ENCODE peak calls at places on chromosome 15, in four cellular contexts. A is A549, W is H1, J is K562. U is an unnamed sample.

GRCh38 chr15:29569533-29570092 is 252.7 kb downstream of the TJP1 start:
- DNase-seq in J (no peak), W (no peak), A (no peak), U (no peak)

GRCh38 chr15:42508263-42508690 is 12.8 kb downstream of the SNAP23 start:
- DNase-seq in A (no peak), J (no peak), W (no peak), U (no peak)

GRCh38 chr15:60362318-60363023 is 35.3 kb downstream of the ANXA2 start:
- DNase-seq in A (peak), J (no peak), W (no peak), U (no peak)

GRCh38 chr15:56040081-56041035 is 46.9 kb upstream of the NEDD4 start:
- DNase-seq in J (no peak), W (peak), A (peak), U (no peak)

GRCh38 chr15:33912326-33912725 is 56.0 kb upstream of the CHRM5 start:
- DNase-seq in J (no peak), A (no peak), W (no peak), U (no peak)

GRCh38 chr15:90201944-90202375 is 830 bp downstream of the SEMA4B start:
- DNase-seq in W (no peak), A (no peak), J (peak), U (no peak)

GRCh38 chr15:37115538-37115937 is 15.2 kb upstream of the MEIS2 start:
- DNase-seq in J (no peak), A (no peak), W (no peak), U (no peak)

GRCh38 chr15:73799466-73799865 is 46.3 kb upstream of the INSYN1 start:
- DNase-seq in A (peak), W (no peak), J (no peak), U (no peak)

GRCh38 chr15:41047474-41047873 is 68.6 kb downstream of the INO80 start:
- DNase-seq in W (no peak), A (no peak), J (no peak), U (no peak)

GRCh38 chr15:49383266-49383665 is 39.8 kb upstream of the FGF7 start:
- DNase-seq in A (peak), J (no peak), W (no peak), U (no peak)

GRCh38 chr15:90557651-90558084 is 27.9 kb downstream of the CRTC3 start:
- DNase-seq in W (no peak), J (no peak), A (no peak), U (no peak)

GRCh38 chr15:92051726-92052125 is 198.2 kb downstream of the SLCO3A1 start:
- DNase-seq in J (no peak), W (no peak), A (no peak), U (no peak)

GRCh38 chr15:77235566-77235965 is 164.7 kb upstream of the TSPAN3 start:
- DNase-seq in J (no peak), W (no peak), A (no peak), U (no peak)

GRCh38 chr15:39411102-39411989 is 169.5 kb upstream of the THBS1 start:
- DNase-seq in W (no peak), J (no peak), A (no peak), U (peak)

GRCh38 chr15:48515497-48515896 is 130.0 kb downstream of the FBN1 start:
- DNase-seq in W (no peak), A (no peak), J (no peak), U (no peak)

GRCh38 chr15:101455291-101455916 is 34.1 kb downstream of the PCSK6 start:
- DNase-seq in A (no peak), J (no peak), W (no peak), U (no peak)

GRCh38 chr15:75720297-75720696 is 7.6 kb upstream of the CSPG4 start:
- DNase-seq in J (no peak), W (no peak), A (no peak), U (no peak)

GRCh38 chr15:82635798-82636197 is 11.4 kb downstream of the CPEB1 start:
- DNase-seq in A (no peak), J (no peak), W (no peak), U (no peak)

GRCh38 chr15:79837846-79838245 is 59.0 kb downstream of the MTHFS start:
- DNase-seq in W (no peak), A (no peak), J (no peak), U (no peak)

GRCh38 chr15:88725305-88726220 is 77.7 kb upstream of the ACAN start:
- DNase-seq in W (no peak), J (no peak), A (no peak), U (no peak)

GRCh38 chr15:90531147-90531546 is 1.4 kb downstream of the CRTC3 start:
- DNase-seq in W (no peak), J (no peak), A (no peak), U (no peak)

GRCh38 chr15:85770014-85770721 is 24.6 kb downstream of the KLHL25 start:
- DNase-seq in J (no peak), W (no peak), A (no peak), U (no peak)

GRCh38 chr15:78055923-78056713 is 21.4 kb downstream of the TBC1D2B start:
- DNase-seq in J (no peak), A (peak), W (no peak), U (no peak)

GRCh38 chr15:75042730-75043508 is 19.5 kb downstream of the PPCDC start:
- DNase-seq in A (peak), W (no peak), J (peak), U (peak)

GRCh38 chr15:66883322-66883911 is 181.4 kb downstream of the SMAD6 start:
- DNase-seq in A (peak), J (peak), W (peak), U (no peak)

GRCh38 chr15:66881173-66881905 is 179.3 kb downstream of the SMAD6 start:
- DNase-seq in J (no peak), A (no peak), W (no peak), U (no peak)

GRCh38 chr15:66884661-66885237 is 180.7 kb upstream of the SMAD3 start:
- DNase-seq in W (no peak), A (no peak), J (no peak), U (no peak)

GRCh38 chr15:66880380-66881155 is 178.5 kb downstream of the SMAD6 start:
- DNase-seq in W (no peak), A (no peak), J (no peak), U (no peak)

GRCh38 chr15:66882251-66883020 is 180.4 kb downstream of the SMAD6 start:
- DNase-seq in J (no peak), W (no peak), A (no peak), U (no peak)
- TF ChIP-seq KDM1A in J (no peak), W (no peak), A (no peak), U (no peak)

GRCh38 chr15:96670389-96670788 is 339.9 kb downstream of the NR2F2 start:
- DNase-seq in J (no peak), A (no peak), W (no peak), U (no peak)
- TF ChIP-seq KDM1A in J (no peak), A (no peak), W (no peak), U (no peak)

DNA sequence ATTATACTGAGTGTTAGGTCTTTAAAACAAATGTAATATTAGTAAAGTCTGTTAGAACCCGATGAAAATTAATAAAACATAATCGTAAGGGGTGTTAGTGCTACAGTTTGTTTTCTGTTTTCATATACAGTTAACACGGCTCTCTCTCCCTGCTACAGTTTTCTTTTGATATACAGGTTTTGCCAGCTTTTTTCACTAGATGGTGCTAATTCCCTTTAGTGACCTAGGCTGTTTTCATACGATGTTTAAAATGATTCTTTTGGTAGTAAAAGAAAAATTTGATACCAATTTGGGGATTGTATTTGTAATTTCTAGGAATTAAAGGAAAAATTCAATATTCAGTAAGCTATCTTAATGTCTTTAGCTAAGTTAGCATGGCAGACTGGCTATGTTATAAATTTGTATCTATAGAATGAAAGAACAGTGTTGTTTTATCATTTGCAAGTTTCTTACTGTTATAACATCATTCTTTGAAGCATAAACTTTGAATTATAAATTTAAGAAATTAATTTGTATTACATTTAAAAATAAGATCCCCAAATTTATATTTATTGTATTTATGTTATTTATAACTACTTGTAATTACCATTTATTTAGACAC is 11.5 kb downstream of the APH1B start:
- DNase-seq in W (no peak), J (peak), A (peak), U (no peak)
- TF ChIP-seq KDM1A in W (no peak), J (no peak), A (no peak), U (no peak)

GRCh38 chr15:81531141-81531592 is 157.2 kb upstream of the TMC3 start:
- DNase-seq in A (no peak), J (no peak), W (no peak), U (no peak)
- TF ChIP-seq KDM1A in A (no peak), J (no peak), W (no peak), U (no peak)

U was measured in GM12878.